ENCODE peak calls at places on chromosomes 2 and 18, in six cellular contexts. I, B, X, U, C and K are unnamed samples.

GRCh38 chr2:176134045-176134444 is 4.5 kb downstream of the HOXD8 start:
- DNase-seq in C (no peak), B (no peak), I (no peak), X (no peak), U (no peak), K (no peak)

GRCh38 chr2:49225126-49225525 is 70.8 kb upstream of the FSHR start:
- DNase-seq in B (no peak), X (no peak), C (no peak), I (no peak), U (no peak), K (no peak)

GRCh38 chr18:79439201-79440023 is 43.7 kb downstream of the NFATC1 start:
- DNase-seq in X (no peak), U (no peak), C (no peak), B (no peak), I (no peak), K (no peak)

GRCh38 chr2:31203916-31204315 is 13.4 kb downstream of the CAPN14 start:
- DNase-seq in B (no peak), C (no peak), I (no peak), U (no peak), X (no peak), K (no peak)

GRCh38 chr2:239938651-239939486 is 86.3 kb downstream of the NDUFA10 start:
- DNase-seq in B (peak; percentile 41), X (no peak), U (no peak), C (peak; percentile 17), I (peak; percentile 11), K (no peak)

GRCh38 chr18:51149605-51150429 is 47.7 kb downstream of the MEX3C start:
- DNase-seq in I (no peak), B (no peak), U (no peak), X (no peak), C (no peak), K (no peak)

GRCh38 chr2:37829202-37829601 is 95.9 kb upstream of the RMDN2 start:
- DNase-seq in X (peak; percentile 42), C (peak; percentile 40), I (peak; percentile 25), B (peak; percentile 76), U (peak; percentile 37), K (no peak)

GRCh38 chr2:61268249-61268648 is 106.3 kb downstream of the C2orf74 start:
- DNase-seq in U (no peak), B (no peak), X (no peak), I (no peak), C (no peak), K (no peak)

GRCh38 chr2:146392191-146392590 is 1452.6 kb upstream of the ACVR2A start:
- DNase-seq in C (no peak), B (no peak), X (no peak), I (no peak), U (no peak), K (no peak)

GRCh38 chr2:240293126-240293864 is 142.2 kb upstream of the GPC1 start:
- DNase-seq in U (no peak), B (no peak), C (peak; percentile 50), I (no peak), X (no peak), K (no peak)

GRCh38 chr2:21118302-21118920 is 5.4 kb upstream of the TDRD15 start:
- DNase-seq in X (peak; percentile 9), U (peak; percentile 14), I (no peak), B (no peak), C (no peak), K (no peak)

GRCh38 chr2:149330127-149331022 is at the start of gene LYPD6:
- DNase-seq in I (peak; percentile 66), C (peak; percentile 79), X (peak; percentile 48), B (peak; percentile 74), U (peak; percentile 76), K (peak; percentile 62)

GRCh38 chr2:71471276-71471675 is 17.9 kb downstream of the DYSF start:
- DNase-seq in U (no peak), X (no peak), I (no peak), B (no peak), C (no peak), K (no peak)

GRCh38 chr18:9804517-9805104 is 81.2 kb upstream of the TXNDC2 start:
- DNase-seq in I (no peak), X (no peak), C (peak; percentile 75), B (peak; percentile 61), U (no peak), K (no peak)

GRCh38 chr2:10548626-10549025 is 100.5 kb upstream of the ODC1 start:
- DNase-seq in U (no peak), B (no peak), C (no peak), X (peak; percentile 8), I (no peak), K (no peak)

GRCh38 chr18:67310826-67311225 is 205.7 kb downstream of the DSEL start:
- DNase-seq in C (no peak), X (no peak), U (no peak), B (no peak), I (no peak), K (no peak)

GRCh38 chr2:139160838-139161237 is 380.6 kb upstream of the NXPH2 start:
- DNase-seq in I (no peak), C (no peak), B (no peak), U (no peak), X (no peak), K (no peak)

GRCh38 chr2:156087875-156088274 is 244.6 kb downstream of the NR4A2 start:
- DNase-seq in U (no peak), C (no peak), X (no peak), B (no peak), I (no peak), K (no peak)

GRCh38 chr2:9975805-9976447 is 24.4 kb downstream of the GRHL1 start:
- DNase-seq in B (no peak), X (peak; percentile 53), U (no peak), C (no peak), I (no peak), K (no peak)

GRCh38 chr2:127398239-127398590 is 10.4 kb upstream of the MAP3K2 start:
- DNase-seq in C (peak; percentile 88), U (peak; percentile 95), X (peak; percentile 85), I (peak; percentile 76), B (peak; percentile 72), K (peak; percentile 95)

GRCh38 chr2:179447839-179448447 is 183.3 kb upstream of the SESTD1 start:
- DNase-seq in B (no peak), I (no peak), U (no peak), X (no peak), C (no peak), K (no peak)

DNA sequence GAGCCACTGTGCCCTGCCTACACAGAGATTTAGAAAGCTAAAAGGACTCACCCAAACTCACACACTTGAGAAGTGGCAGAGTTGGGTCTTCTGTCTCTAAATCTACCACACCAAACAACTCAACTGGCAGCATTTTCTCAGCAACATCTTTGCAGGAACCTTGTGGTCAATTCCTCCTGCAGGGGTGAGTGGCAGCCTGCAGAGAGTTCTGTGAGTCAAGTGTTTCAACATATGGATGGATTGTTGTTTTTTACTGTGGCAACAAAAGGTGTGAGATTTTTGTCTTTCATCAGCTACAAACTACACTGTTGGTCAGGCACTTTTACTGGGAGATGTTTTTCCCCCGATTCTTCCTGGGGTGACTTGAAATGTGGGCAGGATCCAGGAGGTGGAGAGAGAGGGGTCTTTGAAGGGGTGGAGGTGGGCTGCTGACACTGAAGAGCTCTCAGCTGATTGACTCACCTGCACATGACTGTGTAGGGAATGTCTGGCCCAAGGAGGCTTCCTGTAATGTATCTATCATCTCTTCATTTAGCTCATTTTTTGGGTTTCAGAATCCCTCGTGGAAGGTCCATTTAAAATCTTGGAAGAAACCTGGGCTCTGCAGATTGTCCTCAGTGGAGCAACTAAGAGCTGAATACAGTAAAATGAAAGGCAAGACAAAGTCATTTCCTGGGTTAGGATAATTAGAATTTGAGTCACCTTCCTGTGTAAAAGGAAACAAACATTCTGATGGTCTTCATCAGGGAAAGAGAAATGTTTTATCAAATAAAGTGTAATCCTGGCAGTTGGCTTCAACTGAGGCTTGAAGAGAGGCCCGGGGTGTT is 98.6 kb downstream of the MSH2 start:
- DNase-seq in B (no peak), X (no peak), U (no peak), C (no peak), I (no peak), K (no peak)
- H3K9me3 ChIP-seq in B (no peaks in the 10 kb centered on the region), X (no peaks in the 10 kb centered on the region), U (peaks cover 2% of the 10 kb centered on the region), C (peaks cover 19% of the 10 kb centered on the region), I (peaks cover 20% of the 10 kb centered on the region), K (no peaks in the 10 kb centered on the region)

GRCh38 chr18:35303610-35304009 is 13.6 kb upstream of the ZSCAN30 start:
- DNase-seq in I (no peak), U (no peak), B (no peak), X (no peak), C (no peak), K (no peak)

GRCh38 chr18:35311506-35311905 is 21.5 kb upstream of the ZSCAN30 start:
- DNase-seq in X (no peak), C (no peak), I (no peak), B (no peak), U (no peak), K (no peak)

GRCh38 chr18:35306588-35307250 is 16.7 kb upstream of the ZSCAN30 start:
- DNase-seq in B (no peak), I (no peak), X (no peak), C (no peak), U (no peak), K (no peak)
- H3K9me3 ChIP-seq in B (peaks cover 99% of the 10 kb centered on the region), I (peaks cover 100% of the 10 kb centered on the region), X (peaks cover 89% of the 10 kb centered on the region), C (peaks cover 99% of the 10 kb centered on the region), U (peaks cover 4% of the 10 kb centered on the region), K (peaks cover 36% of the 10 kb centered on the region)

DNA sequence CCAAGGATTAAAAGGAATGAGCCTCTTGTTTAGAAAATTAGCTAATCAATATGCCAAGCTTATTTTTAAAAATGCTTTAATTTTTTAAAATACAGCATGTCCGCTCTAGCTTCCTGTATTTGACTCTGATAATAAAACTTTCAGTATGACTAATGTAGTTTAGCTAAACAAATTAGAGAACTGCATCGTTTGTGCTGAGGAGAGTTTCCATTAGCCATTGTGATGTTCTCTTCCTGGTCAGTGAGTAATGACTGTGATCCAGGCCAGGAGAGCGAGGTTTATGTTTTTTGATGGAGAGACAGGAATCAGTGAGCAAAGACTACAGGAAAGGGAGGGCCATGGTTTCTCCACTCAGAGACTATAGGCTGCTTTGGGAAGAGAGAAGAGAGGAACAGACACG is 237.2 kb upstream of the ETAA1 start:
- DNase-seq in X (no peak), B (no peak), C (no peak), U (no peak), I (no peak), K (no peak)
- H3K9me3 ChIP-seq in X (no peaks in the 10 kb centered on the region), B (no peaks in the 10 kb centered on the region), C (no peaks in the 10 kb centered on the region), U (no peaks in the 10 kb centered on the region), I (no peaks in the 10 kb centered on the region), K (no peaks in the 10 kb centered on the region)

GRCh38 chr2:100453853-100454252 is 16.4 kb upstream of the NMS start:
- DNase-seq in I (no peak), U (no peak), C (no peak), B (no peak), X (no peak), K (no peak)
- H3K9me3 ChIP-seq in I (peaks cover 36% of the 10 kb centered on the region), U (no peaks in the 10 kb centered on the region), C (peaks cover 38% of the 10 kb centered on the region), B (peaks cover 16% of the 10 kb centered on the region), X (peaks cover 16% of the 10 kb centered on the region), K (peaks cover 19% of the 10 kb centered on the region)

DNA sequence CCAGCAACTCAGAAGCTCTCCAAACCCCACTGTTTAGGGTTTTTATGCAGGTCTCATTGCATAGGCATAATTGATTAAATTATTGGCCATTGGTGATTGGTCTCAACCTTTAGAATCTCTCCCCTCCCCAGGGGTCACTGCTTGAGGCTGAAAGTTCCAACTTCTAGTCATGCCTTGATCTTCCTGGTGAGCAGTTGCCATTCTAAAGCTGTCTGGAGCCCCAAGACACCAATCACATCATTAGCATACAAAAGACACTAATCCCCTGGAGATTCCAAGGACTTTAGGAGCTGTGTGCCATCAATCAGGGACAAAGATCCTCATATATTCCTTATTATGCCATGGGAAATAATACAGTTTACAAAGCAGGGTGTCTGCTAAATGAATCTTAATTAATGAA is 863.4 kb upstream of the KLHL29 start:
- DNase-seq in U (no peak), X (no peak), B (no peak), I (no peak), C (no peak), K (no peak)
- H3K9me3 ChIP-seq in U (no peaks in the 10 kb centered on the region), X (no peaks in the 10 kb centered on the region), B (no peaks in the 10 kb centered on the region), I (peaks cover 9% of the 10 kb centered on the region), C (no peaks in the 10 kb centered on the region), K (no peaks in the 10 kb centered on the region)